ENCODE peak calls at places on chromosomes 2 and 18, in five cellular contexts. One of them, this sample, is unnamed.

GRCh38 chr2:47119001-47119400 is 36.1 kb downstream of the STPG4 start:
- DNase-seq in transverse colon: no peak
- DNase-seq in adrenal gland: no peak
- DNase-seq in astrocyte: peak; percentile 80
- DNase-seq in fibroblast of pulmonary artery: peak; percentile 62
- DNase-seq in this sample: no peak

GRCh38 chr2:165536861-165537499 is 67.5 kb downstream of the CSRNP3 start:
- DNase-seq in fibroblast of pulmonary artery: peak; percentile 16
- DNase-seq in transverse colon: no peak
- DNase-seq in astrocyte: no peak
- DNase-seq in adrenal gland: no peak
- DNase-seq in this sample: no peak

GRCh38 chr2:152031747-152032146 is 67.1 kb downstream of the CACNB4 start:
- DNase-seq in astrocyte: no peak
- DNase-seq in adrenal gland: no peak
- DNase-seq in transverse colon: no peak
- DNase-seq in fibroblast of pulmonary artery: no peak
- DNase-seq in this sample: no peak

GRCh38 chr2:128425216-128425615 is 106.5 kb upstream of the HS6ST1 start:
- DNase-seq in transverse colon: peak; percentile 1
- DNase-seq in astrocyte: no peak
- DNase-seq in fibroblast of pulmonary artery: no peak
- DNase-seq in adrenal gland: no peak
- DNase-seq in this sample: no peak

GRCh38 chr2:195363496-195363895 is 293.5 kb upstream of the SLC39A10 start:
- DNase-seq in astrocyte: peak; percentile 87
- DNase-seq in transverse colon: no peak
- DNase-seq in fibroblast of pulmonary artery: peak; percentile 42
- DNase-seq in adrenal gland: no peak
- DNase-seq in this sample: no peak

GRCh38 chr2:99974275-99974674 is 168.1 kb downstream of the AFF3 start:
- DNase-seq in adrenal gland: no peak
- DNase-seq in astrocyte: peak; percentile 78
- DNase-seq in fibroblast of pulmonary artery: no peak
- DNase-seq in transverse colon: no peak
- DNase-seq in this sample: no peak

GRCh38 chr18:11984091-11984490 is 2.8 kb downstream of the IMPA2 start:
- DNase-seq in fibroblast of pulmonary artery: no peak
- DNase-seq in transverse colon: no peak
- DNase-seq in adrenal gland: no peak
- DNase-seq in astrocyte: no peak
- DNase-seq in this sample: no peak

GRCh38 chr2:128549646-128550260 is 231.1 kb upstream of the HS6ST1 start:
- DNase-seq in transverse colon: no peak
- DNase-seq in fibroblast of pulmonary artery: no peak
- DNase-seq in adrenal gland: no peak
- DNase-seq in astrocyte: no peak
- DNase-seq in this sample: no peak

GRCh38 chr2:234797566-234798250 is 154.1 kb upstream of the SH3BP4 start:
- DNase-seq in transverse colon: no peak
- DNase-seq in fibroblast of pulmonary artery: no peak
- DNase-seq in astrocyte: no peak
- DNase-seq in adrenal gland: no peak
- DNase-seq in this sample: peak; percentile 23

GRCh38 chr2:14702258-14702657 is 69.7 kb downstream of the LRATD1 start:
- DNase-seq in adrenal gland: no peak
- DNase-seq in transverse colon: no peak
- DNase-seq in fibroblast of pulmonary artery: no peak
- DNase-seq in astrocyte: peak; percentile 86
- DNase-seq in this sample: no peak

GRCh38 chr2:195613922-195614321 is 43.1 kb upstream of the SLC39A10 start:
- DNase-seq in fibroblast of pulmonary artery: peak; percentile 77
- DNase-seq in transverse colon: no peak
- DNase-seq in adrenal gland: peak; percentile 33
- DNase-seq in astrocyte: peak; percentile 95
- DNase-seq in this sample: no peak

GRCh38 chr2:68744517-68744916 is 9.9 kb downstream of the ARHGAP25 start:
- DNase-seq in astrocyte: no peak
- DNase-seq in transverse colon: no peak
- DNase-seq in adrenal gland: no peak
- DNase-seq in fibroblast of pulmonary artery: no peak
- DNase-seq in this sample: no peak

GRCh38 chr2:38462121-38462634 is 85.1 kb upstream of the ATL2 start:
- DNase-seq in fibroblast of pulmonary artery: peak; percentile 94
- DNase-seq in transverse colon: peak; percentile 62
- DNase-seq in astrocyte: peak; percentile 97
- DNase-seq in adrenal gland: peak; percentile 70
- DNase-seq in this sample: no peak

GRCh38 chr18:79687806-79688205 is 8.2 kb downstream of the CTDP1 start:
- DNase-seq in fibroblast of pulmonary artery: peak; percentile 13
- DNase-seq in transverse colon: no peak
- DNase-seq in astrocyte: peak; percentile 62
- DNase-seq in adrenal gland: no peak
- DNase-seq in this sample: no peak

GRCh38 chr2:3670941-3671340 is 12.9 kb downstream of the ALLC start:
- DNase-seq in fibroblast of pulmonary artery: no peak
- DNase-seq in astrocyte: no peak
- DNase-seq in transverse colon: no peak
- DNase-seq in adrenal gland: no peak
- DNase-seq in this sample: no peak

GRCh38 chr2:96967964-96968363 is 18.4 kb downstream of the FAM178B start:
- DNase-seq in astrocyte: no peak
- DNase-seq in transverse colon: no peak
- DNase-seq in fibroblast of pulmonary artery: no peak
- DNase-seq in adrenal gland: no peak
- DNase-seq in this sample: no peak

GRCh38 chr2:85458611-85459563 is 40.4 kb downstream of the SH2D6 start:
- DNase-seq in astrocyte: no peak
- DNase-seq in fibroblast of pulmonary artery: no peak
- DNase-seq in transverse colon: no peak
- DNase-seq in adrenal gland: no peak
- DNase-seq in this sample: no peak

GRCh38 chr18:74819433-74820059 is 221.9 kb downstream of the ZNF407 start:
- DNase-seq in adrenal gland: no peak
- DNase-seq in transverse colon: no peak
- DNase-seq in astrocyte: no peak
- DNase-seq in fibroblast of pulmonary artery: peak; percentile 16
- DNase-seq in this sample: peak; percentile 26

GRCh38 chr18:32048507-32049091 is 30.0 kb downstream of the RNF125 start:
- DNase-seq in transverse colon: peak; percentile 68
- DNase-seq in astrocyte: no peak
- DNase-seq in adrenal gland: peak; percentile 42
- DNase-seq in fibroblast of pulmonary artery: peak; percentile 83
- DNase-seq in this sample: no peak

GRCh38 chr18:2889761-2890192 is 43.0 kb downstream of the EMILIN2 start:
- DNase-seq in astrocyte: peak; percentile 20
- DNase-seq in transverse colon: no peak
- DNase-seq in adrenal gland: no peak
- DNase-seq in fibroblast of pulmonary artery: peak; percentile 44
- DNase-seq in this sample: peak; percentile 20

GRCh38 chr18:10518595-10519273 is 7.1 kb upstream of the NAPG start:
- DNase-seq in astrocyte: no peak
- DNase-seq in transverse colon: peak; percentile 27
- DNase-seq in fibroblast of pulmonary artery: peak; percentile 52
- DNase-seq in adrenal gland: peak; percentile 78
- DNase-seq in this sample: no peak

GRCh38 chr2:79129260-79129659 is 9.0 kb downstream of the REG1A start:
- DNase-seq in transverse colon: no peak
- DNase-seq in adrenal gland: no peak
- DNase-seq in astrocyte: no peak
- DNase-seq in fibroblast of pulmonary artery: no peak
- DNase-seq in this sample: no peak

GRCh38 chr2:241774419-241775222 is 2.0 kb upstream of the GAL3ST2 start:
- DNase-seq in fibroblast of pulmonary artery: peak; percentile 41
- DNase-seq in transverse colon: peak; percentile 79
- DNase-seq in astrocyte: peak; percentile 53
- DNase-seq in adrenal gland: peak; percentile 72
- DNase-seq in this sample: no peak

GRCh38 chr18:40866013-40866644 is 1088.9 kb upstream of the PIK3C3 start:
- DNase-seq in transverse colon: no peak
- DNase-seq in astrocyte: peak; percentile 34
- DNase-seq in adrenal gland: no peak
- DNase-seq in fibroblast of pulmonary artery: no peak
- DNase-seq in this sample: peak; percentile 23

GRCh38 chr18:73552171-73552570 is 595.5 kb downstream of the FBXO15 start:
- DNase-seq in astrocyte: no peak
- DNase-seq in fibroblast of pulmonary artery: no peak
- DNase-seq in transverse colon: no peak
- DNase-seq in adrenal gland: no peak
- DNase-seq in this sample: no peak

GRCh38 chr2:56680971-56681631 is 497.3 kb downstream of the CCDC85A start:
- DNase-seq in adrenal gland: no peak
- DNase-seq in astrocyte: peak; percentile 89
- DNase-seq in transverse colon: no peak
- DNase-seq in fibroblast of pulmonary artery: peak; percentile 61
- DNase-seq in this sample: no peak

GRCh38 chr2:16198166-16198912 is 258.0 kb downstream of the MYCN start:
- DNase-seq in adrenal gland: no peak
- DNase-seq in astrocyte: no peak
- DNase-seq in transverse colon: no peak
- DNase-seq in fibroblast of pulmonary artery: no peak
- DNase-seq in this sample: no peak

GRCh38 chr18:49476664-49477411 is 10.2 kb downstream of the C18orf32 start:
- DNase-seq in transverse colon: no peak
- DNase-seq in adrenal gland: peak; percentile 22
- DNase-seq in astrocyte: peak; percentile 68
- DNase-seq in fibroblast of pulmonary artery: peak; percentile 96
- DNase-seq in this sample: no peak

GRCh38 chr2:24515335-24515734 is 24.3 kb downstream of the NCOA1 start:
- DNase-seq in fibroblast of pulmonary artery: no peak
- DNase-seq in adrenal gland: peak; percentile 26
- DNase-seq in astrocyte: no peak
- DNase-seq in transverse colon: no peak
- DNase-seq in this sample: no peak

GRCh38 chr2:95074663-95075439 is 46.8 kb downstream of the MRPS5 start:
- DNase-seq in fibroblast of pulmonary artery: no peak
- DNase-seq in astrocyte: no peak
- DNase-seq in transverse colon: no peak
- DNase-seq in adrenal gland: no peak
- DNase-seq in this sample: peak; percentile 97

GRCh38 chr2:138722316-138722715 is 57.9 kb downstream of the NXPH2 start:
- DNase-seq in transverse colon: no peak
- DNase-seq in astrocyte: no peak
- DNase-seq in fibroblast of pulmonary artery: no peak
- DNase-seq in adrenal gland: peak; percentile 43
- DNase-seq in this sample: no peak

GRCh38 chr2:69742170-69742952 is 427 bp downstream of the ANXA4 start:
- DNase-seq in transverse colon: no peak
- DNase-seq in fibroblast of pulmonary artery: no peak
- DNase-seq in astrocyte: no peak
- DNase-seq in adrenal gland: no peak
- DNase-seq in this sample: no peak

GRCh38 chr2:234102112-234102511 is 51.6 kb downstream of the SPP2 start:
- DNase-seq in astrocyte: no peak
- DNase-seq in transverse colon: peak; percentile 12
- DNase-seq in adrenal gland: no peak
- DNase-seq in fibroblast of pulmonary artery: no peak
- DNase-seq in this sample: peak; percentile 28

GRCh38 chr2:61855178-61855523 is 1.3 kb upstream of the FAM161A start:
- DNase-seq in adrenal gland: peak; percentile 28
- DNase-seq in transverse colon: peak; percentile 29
- DNase-seq in astrocyte: peak; percentile 17
- DNase-seq in fibroblast of pulmonary artery: peak; percentile 11
- DNase-seq in this sample: no peak

DNA sequence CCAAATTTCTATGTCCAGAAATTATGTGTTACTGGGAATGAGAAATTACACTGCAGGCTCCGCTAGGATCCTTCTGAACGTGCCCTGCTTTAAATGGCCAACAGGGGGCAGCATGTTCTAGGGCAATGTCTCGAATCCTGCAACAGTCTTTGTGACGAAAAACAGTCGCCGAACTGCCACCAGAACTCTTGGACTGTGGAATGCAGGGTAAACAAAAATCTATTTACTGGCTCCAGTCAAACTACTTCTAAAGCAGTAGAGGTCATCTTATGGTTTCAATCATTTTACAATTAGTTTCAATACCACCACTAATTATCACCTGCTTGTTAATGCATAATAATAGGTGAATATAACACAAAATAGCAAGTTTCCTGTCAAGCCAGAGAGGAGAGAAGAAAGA is 9.8 kb upstream of the ZNF397 start:
- DNase-seq in fibroblast of pulmonary artery: peak; percentile 84
- DNase-seq in adrenal gland: peak; percentile 80
- DNase-seq in astrocyte: peak; percentile 32
- DNase-seq in transverse colon: peak; percentile 87
- DNase-seq in this sample: peak; percentile 73
- H3K4me3 ChIP-seq in fibroblast of pulmonary artery: no peak overlapping the region
- H3K4me3 ChIP-seq in adrenal gland: no peak overlapping the region
- H3K4me3 ChIP-seq in astrocyte: peak overlapping the region; percentile 40
- H3K4me3 ChIP-seq in transverse colon: no peak overlapping the region
- H3K4me3 ChIP-seq in this sample: peak overlapping the region; percentile 43

DNA sequence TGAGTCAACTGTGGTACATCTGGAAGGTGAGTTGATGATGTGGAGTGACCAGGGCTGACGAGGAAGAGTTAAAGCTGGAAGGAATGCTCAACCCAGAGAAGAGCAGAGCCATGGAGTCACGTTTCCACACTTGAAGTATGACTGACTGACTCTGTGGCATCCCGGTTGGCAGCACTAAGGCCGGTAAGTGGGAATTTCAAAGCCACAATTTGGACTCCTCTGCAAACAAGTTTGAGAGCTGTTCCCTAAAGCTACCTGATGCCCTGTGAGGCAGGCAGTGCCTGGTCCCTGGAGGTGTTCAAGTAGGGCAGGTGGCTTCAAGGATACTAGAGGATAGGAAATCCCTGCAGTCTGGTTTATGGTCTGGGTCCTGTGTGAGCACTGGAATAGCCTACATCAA is 69.3 kb upstream of the ITGB6 start:
- DNase-seq in fibroblast of pulmonary artery: no peak
- DNase-seq in astrocyte: peak; percentile 34
- DNase-seq in transverse colon: no peak
- DNase-seq in adrenal gland: no peak
- DNase-seq in this sample: no peak
- H3K4me3 ChIP-seq in fibroblast of pulmonary artery: peak overlapping the region; percentile 40
- H3K4me3 ChIP-seq in astrocyte: peak overlapping the region; percentile 46
- H3K4me3 ChIP-seq in transverse colon: no peak overlapping the region
- H3K4me3 ChIP-seq in adrenal gland: no peak overlapping the region
- H3K4me3 ChIP-seq in this sample: no peak overlapping the region

GRCh38 chr2:206276169-206276927 is 1.9 kb downstream of the ZDBF2 start:
- DNase-seq in fibroblast of pulmonary artery: no peak
- DNase-seq in transverse colon: no peak
- DNase-seq in astrocyte: no peak
- DNase-seq in adrenal gland: no peak
- DNase-seq in this sample: no peak
- H3K4me3 ChIP-seq in fibroblast of pulmonary artery: peak overlapping the region; percentile 72
- H3K4me3 ChIP-seq in transverse colon: no peak overlapping the region
- H3K4me3 ChIP-seq in astrocyte: peak overlapping the region; percentile 69
- H3K4me3 ChIP-seq in adrenal gland: no peak overlapping the region
- H3K4me3 ChIP-seq in this sample: no peak overlapping the region

GRCh38 chr2:237859082-237859433 is 365 bp upstream of the RAMP1 start:
- DNase-seq in fibroblast of pulmonary artery: no peak
- DNase-seq in astrocyte: no peak
- DNase-seq in transverse colon: no peak
- DNase-seq in adrenal gland: no peak
- DNase-seq in this sample: no peak
- H3K4me3 ChIP-seq in fibroblast of pulmonary artery: peak overlapping the region; percentile 33
- H3K4me3 ChIP-seq in astrocyte: no peak overlapping the region
- H3K4me3 ChIP-seq in transverse colon: peak overlapping the region; percentile 16
- H3K4me3 ChIP-seq in adrenal gland: no peak overlapping the region
- H3K4me3 ChIP-seq in this sample: no peak overlapping the region

GRCh38 chr2:237998530-237998929 is 31.7 kb downstream of the UBE2F start:
- DNase-seq in adrenal gland: peak; percentile 46
- DNase-seq in astrocyte: peak; percentile 70
- DNase-seq in transverse colon: no peak
- DNase-seq in fibroblast of pulmonary artery: peak; percentile 85
- DNase-seq in this sample: no peak
- H3K4me3 ChIP-seq in adrenal gland: no peak overlapping the region
- H3K4me3 ChIP-seq in astrocyte: no peak overlapping the region
- H3K4me3 ChIP-seq in transverse colon: no peak overlapping the region
- H3K4me3 ChIP-seq in fibroblast of pulmonary artery: peak overlapping the region; percentile 11
- H3K4me3 ChIP-seq in this sample: no peak overlapping the region

This sample was measured in Jurkat, Clone E6-1.